ENCODE peak calls at places on chromosomes 5 and 9, in eight cellular contexts. B is CD8-positive, alpha-beta T cell; S is CD4-positive, CD25-positive, alpha-beta regulatory T cell; O is Panc1; E is aorta; U is fibroblast of lung; F is lower lobe of right lung; N is pancreas. T is an unnamed sample.

GRCh38 chr9:113589890-113590289 is 126.4 kb downstream of the RGS3 start:
- DNase-seq in F (peak; percentile 14), O (no peak), E (no peak), N (no peak), U (peak; percentile 64), B (no peak), S (no peak), T (no peak)

GRCh38 chr9:21883642-21884041 is 81.2 kb downstream of the MTAP start:
- DNase-seq in F (no peak), U (no peak), B (peak; percentile 15), N (no peak), E (no peak), O (no peak), S (no peak), T (no peak)

GRCh38 chr9:130508218-130508617 is 63.5 kb downstream of the ASS1 start:
- DNase-seq in N (no peak), F (no peak), E (no peak), B (no peak), U (no peak), O (no peak), S (no peak), T (no peak)

GRCh38 chr5:80284720-80285119 is 28.9 kb upstream of the SERINC5 start:
- DNase-seq in E (no peak), U (no peak), O (no peak), S (no peak), B (peak; percentile 25), N (no peak), F (no peak), T (no peak)

GRCh38 chr5:51679286-51679685 is 296.0 kb downstream of the ISL1 start:
- DNase-seq in U (no peak), N (no peak), B (no peak), F (no peak), S (no peak), O (no peak), E (no peak), T (no peak)

GRCh38 chr9:32264171-32264862 is 120.1 kb upstream of the ACO1 start:
- DNase-seq in S (no peak), F (no peak), B (no peak), N (no peak), E (no peak), U (peak; percentile 1), O (no peak), T (peak; percentile 37)

GRCh38 chr5:116137544-116138378 is 52.9 kb downstream of the COMMD10 start:
- DNase-seq in N (no peak), U (peak; percentile 80), E (no peak), F (no peak), S (no peak), O (peak; percentile 15), B (no peak), T (peak; percentile 4)

GRCh38 chr5:34550977-34551376 is 105.2 kb upstream of the RAI14 start:
- DNase-seq in B (no peak), O (no peak), N (no peak), S (no peak), F (no peak), U (no peak), E (no peak), T (no peak)

GRCh38 chr9:115883467-115884329 is 269.9 kb upstream of the PAPPA start:
- DNase-seq in E (no peak), B (no peak), S (no peak), U (peak; percentile 77), O (no peak), F (no peak), N (no peak), T (peak; percentile 60)

GRCh38 chr5:123454236-123454911 is 31.2 kb upstream of the CEP120 start:
- DNase-seq in B (no peak), S (no peak), O (no peak), N (no peak), U (peak; percentile 35), F (no peak), E (no peak), T (no peak)

GRCh38 chr5:176886336-176887251 is 12.6 kb downstream of the HK3 start:
- DNase-seq in U (no peak), N (no peak), E (peak; percentile 22), B (no peak), F (peak; percentile 27), O (no peak), S (no peak), T (no peak)

GRCh38 chr5:153827407-153827806 is 211.3 kb downstream of the FAM114A2 start:
- DNase-seq in S (no peak), O (no peak), B (no peak), E (no peak), F (no peak), N (no peak), U (no peak), T (peak; percentile 31)

GRCh38 chr9:14136646-14137370 is 177.1 kb downstream of the NFIB start:
- DNase-seq in N (no peak), F (no peak), O (no peak), E (no peak), B (no peak), S (no peak), U (no peak), T (no peak)

GRCh38 chr5:159316519-159317383 is 13.5 kb downstream of the IL12B start:
- DNase-seq in F (no peak), B (peak; percentile 44), O (peak; percentile 35), U (peak; percentile 76), E (no peak), N (no peak), S (peak; percentile 24), T (peak; percentile 37)

GRCh38 chr9:68781866-68782265 is 76.8 kb downstream of the PIP5K1B start:
- DNase-seq in N (no peak), U (no peak), O (no peak), E (no peak), S (no peak), B (no peak), F (no peak), T (no peak)

GRCh38 chr5:82662340-82662739 is 384.2 kb upstream of the RPS23 start:
- DNase-seq in F (no peak), O (no peak), S (no peak), E (no peak), B (no peak), U (no peak), N (no peak), T (no peak)

GRCh38 chr5:153654444-153654843 is 164.0 kb downstream of the GRIA1 start:
- DNase-seq in B (no peak), N (no peak), E (no peak), O (no peak), S (no peak), U (peak; percentile 42), F (no peak), T (no peak)

GRCh38 chr9:5388026-5388806 is 48.5 kb upstream of the RLN1 start:
- DNase-seq in N (no peak), S (no peak), O (no peak), E (no peak), B (no peak), F (no peak), U (peak; percentile 29), T (no peak)

GRCh38 chr5:54390015-54390414 is 65.5 kb upstream of the HSPB3 start:
- DNase-seq in B (no peak), E (no peak), F (no peak), S (no peak), U (peak; percentile 84), O (peak; percentile 39), N (peak; percentile 44), T (no peak)

GRCh38 chr5:10584714-10585113 is 20.8 kb downstream of the ANKRD33B start:
- DNase-seq in N (no peak), S (no peak), E (no peak), U (no peak), F (no peak), B (peak; percentile 4), O (no peak), T (no peak)
- H3K4me1 ChIP-seq in N (no peaks in the 10 kb centered on the region), S (peaks cover 19% of the 10 kb centered on the region), E (no peaks in the 10 kb centered on the region), U (no peaks in the 10 kb centered on the region), F (no peaks in the 10 kb centered on the region), B (no peaks in the 10 kb centered on the region), O (peaks cover 17% of the 10 kb centered on the region), T (no peaks in the 10 kb centered on the region)

DNA sequence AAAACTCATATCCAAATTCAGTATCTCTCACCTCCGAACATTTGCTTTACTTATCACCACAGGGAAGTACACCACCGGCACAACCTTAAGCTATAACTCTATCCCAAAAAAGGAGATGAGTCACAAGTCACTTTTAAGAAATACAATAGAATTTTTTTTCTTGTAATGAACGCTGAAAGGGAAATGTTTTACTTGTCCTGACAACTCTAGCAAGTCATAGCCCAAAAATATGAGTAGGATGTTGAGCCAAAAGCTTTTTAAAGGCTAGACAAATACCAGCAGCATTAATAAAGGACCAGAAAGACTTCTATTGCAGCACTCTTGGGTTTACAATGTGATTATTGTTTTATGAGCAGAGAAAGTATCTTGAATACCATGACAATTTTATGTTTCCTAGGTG is 147.3 kb upstream of the FST start:
- DNase-seq in B (no peak), O (no peak), S (no peak), F (no peak), E (no peak), N (no peak), U (peak; percentile 43), T (no peak)
- H3K27ac ChIP-seq in B (no peak overlapping the region), O (no peak overlapping the region), S (no peak overlapping the region), F (no peak overlapping the region), E (peak overlapping the region; percentile 39), N (no peak overlapping the region), U (peak overlapping the region; percentile 69), T (no peak overlapping the region)

GRCh38 chr5:39427633-39428032 is 2.9 kb upstream of the DAB2 start:
- DNase-seq in N (no peak), B (no peak), S (no peak), U (no peak), O (no peak), F (no peak), E (no peak), T (no peak)

GRCh38 chr5:39424751-39425524 is at the start of gene DAB2:
- DNase-seq in F (peak; percentile 90), B (peak; percentile 39), U (peak; percentile 94), N (peak; percentile 67), O (no peak), E (peak; percentile 92), S (no peak), T (peak; percentile 67)

GRCh38 chr5:39428639-39429038 is 3.9 kb upstream of the DAB2 start:
- DNase-seq in F (no peak), O (no peak), U (no peak), B (no peak), N (no peak), E (no peak), S (no peak), T (no peak)

GRCh38 chr5:39427225-39427624 is 2.4 kb upstream of the DAB2 start:
- DNase-seq in B (no peak), S (no peak), E (no peak), O (no peak), F (no peak), U (peak; percentile 30), N (no peak), T (no peak)

DNA sequence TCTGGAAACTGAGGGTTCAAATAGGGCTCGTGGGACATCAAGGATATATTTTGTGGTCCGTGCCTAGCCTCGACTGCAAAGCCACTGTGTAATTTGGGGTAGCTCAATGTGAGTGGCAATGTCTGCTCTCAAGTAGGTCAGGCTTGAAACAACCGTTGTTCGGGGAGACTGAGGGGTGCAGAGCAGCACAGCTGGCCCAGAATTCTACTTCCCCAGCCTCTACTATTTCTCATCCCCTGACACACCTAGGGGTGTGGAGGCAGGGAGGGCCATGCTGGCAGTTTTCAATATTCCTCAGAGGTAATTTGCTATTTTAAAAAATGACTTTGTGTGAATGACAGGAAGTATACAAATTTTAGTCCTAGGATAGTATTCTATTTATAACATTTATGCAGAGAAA is 1.4 kb upstream of the DAB2 start:
- DNase-seq in F (no peak), O (no peak), U (no peak), N (no peak), S (no peak), B (no peak), E (no peak), T (no peak)
- H3K4me3 ChIP-seq in F (no peak overlapping the region), O (no peak overlapping the region), U (no peak overlapping the region), N (no peak overlapping the region), S (no peak overlapping the region), B (no peak overlapping the region), E (no peak overlapping the region), T (no peak overlapping the region)

GRCh38 chr9:137229903-137230719 is 590 bp upstream of the SLC34A3 start:
- DNase-seq in E (no peak), B (no peak), U (no peak), F (no peak), O (no peak), N (no peak), S (no peak), T (no peak)
- H3K4me1 ChIP-seq in E (no peaks in the 10 kb centered on the region), B (peaks cover 5% of the 10 kb centered on the region), U (no peaks in the 10 kb centered on the region), F (peaks cover 13% of the 10 kb centered on the region), O (peaks cover 4% of the 10 kb centered on the region), N (peaks cover 14% of the 10 kb centered on the region), S (peaks cover 4% of the 10 kb centered on the region), T (peaks cover 2% of the 10 kb centered on the region)

T was measured in iPS DF 6.9.